ENCODE peak calls at places on chromosomes 1 and 21, in four cellular contexts. One of them, this sample, is unnamed. For H3K36me3 and H3K4me1, the result is how much of the 10 kb centered on the place peaks cover.

GRCh38 chr21:44511219-44511937 is 28.6 kb downstream of the KRTAP10-1 start:
- DNase-seq in IMR-90: no peak
- DNase-seq in neural progenitor cell: no peak
- DNase-seq in HCT116: no peak
- DNase-seq in this sample: no peak

GRCh38 chr1:61280457-61280856 is 198.1 kb downstream of the NFIA start:
- DNase-seq in IMR-90: no peak
- DNase-seq in HCT116: no peak
- DNase-seq in neural progenitor cell: no peak
- DNase-seq in this sample: no peak

GRCh38 chr1:201585099-201585498 is 46.2 kb downstream of the NAV1 start:
- DNase-seq in neural progenitor cell: no peak
- DNase-seq in IMR-90: peak
- DNase-seq in HCT116: no peak
- DNase-seq in this sample: no peak

GRCh38 chr1:67192902-67193301 is 26.6 kb downstream of the IL23R start:
- DNase-seq in IMR-90: no peak
- DNase-seq in HCT116: no peak
- DNase-seq in neural progenitor cell: no peak
- DNase-seq in this sample: no peak

GRCh38 chr1:6099787-6100765 is 54.4 kb downstream of the KCNAB2 start:
- DNase-seq in neural progenitor cell: no peak
- DNase-seq in HCT116: no peak
- DNase-seq in IMR-90: no peak
- DNase-seq in this sample: no peak

GRCh38 chr1:199122532-199123311 is 483.9 kb downstream of the PTPRC start:
- DNase-seq in HCT116: no peak
- DNase-seq in IMR-90: peak
- DNase-seq in neural progenitor cell: no peak
- DNase-seq in this sample: no peak

GRCh38 chr1:46480959-46481646 is 8.5 kb upstream of the DMBX1 start:
- DNase-seq in IMR-90: no peak
- DNase-seq in HCT116: no peak
- DNase-seq in neural progenitor cell: no peak
- DNase-seq in this sample: no peak

GRCh38 chr1:86773331-86774288 is 69.2 kb downstream of the SH3GLB1 start:
- DNase-seq in neural progenitor cell: no peak
- DNase-seq in IMR-90: peak
- DNase-seq in HCT116: no peak
- DNase-seq in this sample: no peak

GRCh38 chr21:42454791-42455190 is 41.2 kb downstream of the RSPH1 start:
- DNase-seq in neural progenitor cell: no peak
- DNase-seq in IMR-90: no peak
- DNase-seq in HCT116: no peak
- DNase-seq in this sample: no peak

GRCh38 chr1:25544819-25545218 is 1.4 kb downstream of the LDLRAP1 start:
- DNase-seq in HCT116: no peak
- DNase-seq in neural progenitor cell: no peak
- DNase-seq in IMR-90: no peak
- DNase-seq in this sample: no peak

GRCh38 chr1:225911207-225912130 is 12.6 kb downstream of the PYCR2 start:
- DNase-seq in IMR-90: peak
- DNase-seq in HCT116: peak
- DNase-seq in neural progenitor cell: peak
- DNase-seq in this sample: peak

GRCh38 chr1:38094711-38095336 is 48.2 kb upstream of the POU3F1 start:
- DNase-seq in neural progenitor cell: no peak
- DNase-seq in IMR-90: no peak
- DNase-seq in HCT116: no peak
- DNase-seq in this sample: no peak

GRCh38 chr1:216778763-216779162 is 55.5 kb upstream of the ESRRG start:
- DNase-seq in neural progenitor cell: no peak
- DNase-seq in IMR-90: no peak
- DNase-seq in HCT116: no peak
- DNase-seq in this sample: no peak

GRCh38 chr1:2825487-2826189 is 24.1 kb upstream of the TTC34 start:
- DNase-seq in HCT116: no peak
- DNase-seq in IMR-90: no peak
- DNase-seq in neural progenitor cell: no peak
- DNase-seq in this sample: no peak

GRCh38 chr1:37473431-37474050 is 839 bp upstream of the ZC3H12A start:
- DNase-seq in neural progenitor cell: no peak
- DNase-seq in HCT116: no peak
- DNase-seq in IMR-90: no peak
- DNase-seq in this sample: no peak

GRCh38 chr1:6259491-6260362 is 1.2 kb downstream of the GPR153 start:
- DNase-seq in neural progenitor cell: peak
- DNase-seq in HCT116: peak
- DNase-seq in IMR-90: peak
- DNase-seq in this sample: no peak

GRCh38 chr1:54792686-54793282 is 8.3 kb downstream of the TTC22 start:
- DNase-seq in IMR-90: no peak
- DNase-seq in neural progenitor cell: no peak
- DNase-seq in HCT116: no peak
- DNase-seq in this sample: no peak

GRCh38 chr1:25028910-25029599 is 99.0 kb upstream of the RUNX3 start:
- DNase-seq in IMR-90: no peak
- DNase-seq in HCT116: no peak
- DNase-seq in neural progenitor cell: no peak
- DNase-seq in this sample: no peak

GRCh38 chr1:159084867-159085266 is 8.3 kb upstream of the AIM2 start:
- DNase-seq in neural progenitor cell: no peak
- DNase-seq in HCT116: no peak
- DNase-seq in IMR-90: no peak
- DNase-seq in this sample: no peak

GRCh38 chr1:6454856-6455751 is 10.9 kb downstream of the TNFRSF25 start:
- DNase-seq in HCT116: no peak
- DNase-seq in neural progenitor cell: peak
- DNase-seq in IMR-90: no peak
- DNase-seq in this sample: no peak

GRCh38 chr1:162720996-162721395 is 69.5 kb upstream of the HSD17B7 start:
- DNase-seq in HCT116: no peak
- DNase-seq in IMR-90: peak
- DNase-seq in neural progenitor cell: no peak
- DNase-seq in this sample: no peak

GRCh38 chr1:31744165-31744888 is 19.8 kb downstream of the ADGRB2 start:
- DNase-seq in HCT116: no peak
- DNase-seq in IMR-90: no peak
- DNase-seq in neural progenitor cell: no peak
- DNase-seq in this sample: no peak

GRCh38 chr1:205920159-205920558 is 23.1 kb downstream of the SLC26A9 start:
- DNase-seq in HCT116: no peak
- DNase-seq in IMR-90: peak
- DNase-seq in neural progenitor cell: no peak
- DNase-seq in this sample: no peak

GRCh38 chr1:39250460-39251240 is 46.2 kb downstream of the MACF1 start:
- DNase-seq in neural progenitor cell: no peak
- DNase-seq in HCT116: no peak
- DNase-seq in IMR-90: peak
- DNase-seq in this sample: no peak

GRCh38 chr1:12480748-12481362 is 137.2 kb downstream of the DHRS3 start:
- DNase-seq in IMR-90: peak
- DNase-seq in neural progenitor cell: no peak
- DNase-seq in HCT116: peak
- DNase-seq in this sample: no peak

GRCh38 chr1:95067069-95067468 is 5.7 kb downstream of the ALG14 start:
- DNase-seq in HCT116: no peak
- DNase-seq in IMR-90: no peak
- DNase-seq in neural progenitor cell: no peak
- DNase-seq in this sample: no peak

GRCh38 chr21:33761104-33762036 is 119.1 kb downstream of the ITSN1 start:
- DNase-seq in IMR-90: peak
- DNase-seq in HCT116: peak
- DNase-seq in neural progenitor cell: no peak
- DNase-seq in this sample: no peak

GRCh38 chr1:229432116-229432461 is 1.8 kb downstream of the ACTA1 start:
- DNase-seq in HCT116: no peak
- DNase-seq in neural progenitor cell: no peak
- DNase-seq in IMR-90: no peak
- DNase-seq in this sample: no peak

GRCh38 chr1:18668051-18668450 is 37.4 kb downstream of the PAX7 start:
- DNase-seq in IMR-90: no peak
- DNase-seq in neural progenitor cell: no peak
- DNase-seq in HCT116: no peak
- DNase-seq in this sample: no peak

GRCh38 chr1:19798486-19799232 is 1.1 kb downstream of the TMCO4 start:
- DNase-seq in HCT116: no peak
- DNase-seq in neural progenitor cell: no peak
- DNase-seq in IMR-90: no peak
- DNase-seq in this sample: no peak

GRCh38 chr1:167462341-167462740 is 56.0 kb downstream of the CD247 start:
- DNase-seq in neural progenitor cell: no peak
- DNase-seq in IMR-90: no peak
- DNase-seq in HCT116: no peak
- DNase-seq in this sample: no peak

GRCh38 chr1:25743164-25744139 is 56.5 kb upstream of the SELENON start:
- DNase-seq in HCT116: no peak
- DNase-seq in neural progenitor cell: no peak
- DNase-seq in IMR-90: peak
- DNase-seq in this sample: no peak

GRCh38 chr1:201928266-201928665 is 18.1 kb downstream of the LMOD1 start:
- DNase-seq in IMR-90: no peak
- DNase-seq in HCT116: no peak
- DNase-seq in neural progenitor cell: no peak
- DNase-seq in this sample: no peak

GRCh38 chr1:61043010-61043820 is 39.1 kb upstream of the NFIA start:
- DNase-seq in HCT116: peak
- DNase-seq in IMR-90: peak
- DNase-seq in neural progenitor cell: peak
- DNase-seq in this sample: peak

GRCh38 chr1:155481761-155482160 is 80.8 kb downstream of the ASH1L start:
- DNase-seq in neural progenitor cell: no peak
- DNase-seq in HCT116: no peak
- DNase-seq in IMR-90: no peak
- DNase-seq in this sample: no peak

GRCh38 chr1:155474156-155474555 is 88.4 kb downstream of the ASH1L start:
- DNase-seq in IMR-90: no peak
- DNase-seq in neural progenitor cell: no peak
- DNase-seq in HCT116: no peak
- DNase-seq in this sample: no peak

GRCh38 chr1:155479205-155479604 is 83.4 kb downstream of the ASH1L start:
- DNase-seq in HCT116: no peak
- DNase-seq in neural progenitor cell: no peak
- DNase-seq in IMR-90: peak
- DNase-seq in this sample: no peak

GRCh38 chr1:155473422-155473821 is 89.2 kb downstream of the ASH1L start:
- DNase-seq in IMR-90: no peak
- DNase-seq in neural progenitor cell: no peak
- DNase-seq in HCT116: no peak
- DNase-seq in this sample: no peak

DNA sequence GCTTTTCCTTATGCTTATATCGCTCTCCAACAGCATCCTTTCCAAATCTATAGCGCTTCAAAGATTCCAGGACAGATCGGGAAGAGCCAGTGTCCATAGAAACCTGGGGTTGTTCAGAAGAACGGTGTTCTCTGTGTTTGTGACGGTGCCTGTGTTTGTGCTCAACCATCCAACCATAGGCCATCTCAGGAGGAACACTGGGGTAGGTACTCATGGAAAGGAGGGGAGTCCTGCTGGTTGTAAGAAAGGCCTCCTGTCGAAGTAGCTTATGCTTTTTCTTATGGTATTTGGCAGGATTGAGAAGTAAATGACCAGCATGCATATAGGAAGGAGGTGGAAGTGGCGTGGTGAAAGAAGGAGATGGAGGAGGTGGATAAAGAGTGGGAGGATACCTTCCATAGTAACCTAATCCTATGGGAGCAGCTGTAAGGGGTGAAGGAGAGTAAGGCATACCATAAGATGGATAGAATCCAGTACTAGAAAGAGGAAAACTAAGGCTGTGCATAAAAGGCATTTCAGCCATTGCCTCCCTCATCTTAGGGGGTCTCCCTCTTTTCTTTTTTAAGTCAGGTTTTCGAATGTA is 84.2 kb downstream of the ASH1L start:
- DNase-seq in neural progenitor cell: no peak
- DNase-seq in IMR-90: no peak
- DNase-seq in HCT116: no peak
- DNase-seq in this sample: no peak
- H3K36me3 ChIP-seq in neural progenitor cell: under half
- H3K36me3 ChIP-seq in IMR-90: under half
- H3K36me3 ChIP-seq in HCT116: under half
- H3K36me3 ChIP-seq in this sample: half or more

GRCh38 chr1:7617826-7618225 is 153.3 kb upstream of the VAMP3 start:
- DNase-seq in IMR-90: no peak
- DNase-seq in neural progenitor cell: no peak
- DNase-seq in HCT116: no peak
- DNase-seq in this sample: no peak
- H3K4me1 ChIP-seq in IMR-90: under half
- H3K4me1 ChIP-seq in neural progenitor cell: under half
- H3K4me1 ChIP-seq in HCT116: under half
- H3K4me1 ChIP-seq in this sample: under half

GRCh38 chr1:235485558-235485957 is 18.7 kb downstream of the B3GALNT2 start:
- DNase-seq in HCT116: no peak
- DNase-seq in IMR-90: no peak
- DNase-seq in neural progenitor cell: no peak
- DNase-seq in this sample: no peak

GRCh38 chr1:235483090-235483489 is 21.2 kb downstream of the B3GALNT2 start:
- DNase-seq in IMR-90: no peak
- DNase-seq in HCT116: no peak
- DNase-seq in neural progenitor cell: no peak
- DNase-seq in this sample: no peak

GRCh38 chr1:235491644-235492043 is 12.6 kb downstream of the B3GALNT2 start:
- DNase-seq in IMR-90: no peak
- DNase-seq in HCT116: no peak
- DNase-seq in neural progenitor cell: no peak
- DNase-seq in this sample: no peak

GRCh38 chr1:235486321-235486720 is 17.9 kb downstream of the B3GALNT2 start:
- DNase-seq in HCT116: no peak
- DNase-seq in IMR-90: peak
- DNase-seq in neural progenitor cell: no peak
- DNase-seq in this sample: no peak
- H2AFZ ChIP-seq in HCT116: no peak
- H2AFZ ChIP-seq in IMR-90: no peak
- H2AFZ ChIP-seq in neural progenitor cell: no peak
- H2AFZ ChIP-seq in this sample: no peak

GRCh38 chr1:44300882-44301281 is 54.2 kb downstream of the ERI3 start:
- DNase-seq in neural progenitor cell: peak
- DNase-seq in HCT116: no peak
- DNase-seq in IMR-90: no peak
- DNase-seq in this sample: peak
- H3K36me3 ChIP-seq in neural progenitor cell: under half
- H3K36me3 ChIP-seq in HCT116: under half
- H3K36me3 ChIP-seq in IMR-90: under half
- H3K36me3 ChIP-seq in this sample: under half

GRCh38 chr1:178408869-178409268 is 87.9 kb downstream of the CLEC20A start:
- DNase-seq in neural progenitor cell: no peak
- DNase-seq in IMR-90: peak
- DNase-seq in HCT116: no peak
- DNase-seq in this sample: no peak
- H3K4me1 ChIP-seq in neural progenitor cell: under half
- H3K4me1 ChIP-seq in IMR-90: under half
- H3K4me1 ChIP-seq in HCT116: under half
- H3K4me1 ChIP-seq in this sample: under half

GRCh38 chr1:207831517-207832327 is 79.2 kb downstream of the CD34 start:
- DNase-seq in IMR-90: peak
- DNase-seq in neural progenitor cell: no peak
- DNase-seq in HCT116: no peak
- DNase-seq in this sample: no peak
- H2AFZ ChIP-seq in IMR-90: peak
- H2AFZ ChIP-seq in neural progenitor cell: no peak
- H2AFZ ChIP-seq in HCT116: no peak
- H2AFZ ChIP-seq in this sample: no peak

This sample was measured in neuronal stem cell.